ENCODE peak calls at places on chromosomes 13 and 19, in seven cellular contexts. One of them, this sample, is unnamed.

GRCh38 chr13:35356572-35356971 is 119.9 kb downstream of the MAB21L1 start:
- DNase-seq in CD4-positive, alpha-beta T cell: no peak
- DNase-seq in bronchial epithelial cell: no peak
- DNase-seq in AG09319: no peak
- DNase-seq in cardiac muscle cell: peak; percentile 14
- DNase-seq in nephron progenitor cell: no peak
- DNase-seq in progenitor cell of endocrine pancreas: no peak
- DNase-seq in this sample: no peak

GRCh38 chr13:49933511-49933910 is 2.6 kb downstream of the SPRYD7 start:
- DNase-seq in CD4-positive, alpha-beta T cell: no peak
- DNase-seq in bronchial epithelial cell: no peak
- DNase-seq in AG09319: no peak
- DNase-seq in cardiac muscle cell: no peak
- DNase-seq in nephron progenitor cell: no peak
- DNase-seq in progenitor cell of endocrine pancreas: no peak
- DNase-seq in this sample: no peak

GRCh38 chr13:101499406-101499805 is 46.9 kb downstream of the ITGBL1 start:
- DNase-seq in CD4-positive, alpha-beta T cell: no peak
- DNase-seq in bronchial epithelial cell: no peak
- DNase-seq in AG09319: no peak
- DNase-seq in cardiac muscle cell: no peak
- DNase-seq in nephron progenitor cell: no peak
- DNase-seq in progenitor cell of endocrine pancreas: no peak
- DNase-seq in this sample: no peak

GRCh38 chr13:45367358-45367757 is 26.4 kb upstream of the TPT1 start:
- DNase-seq in CD4-positive, alpha-beta T cell: peak; percentile 93
- DNase-seq in bronchial epithelial cell: peak; percentile 99
- DNase-seq in AG09319: peak; percentile 60
- DNase-seq in cardiac muscle cell: peak; percentile 65
- DNase-seq in nephron progenitor cell: no peak
- DNase-seq in progenitor cell of endocrine pancreas: no peak
- DNase-seq in this sample: no peak

GRCh38 chr13:113412440-113412839 is 40.8 kb downstream of the ADPRHL1 start:
- DNase-seq in CD4-positive, alpha-beta T cell: no peak
- DNase-seq in bronchial epithelial cell: no peak
- DNase-seq in AG09319: no peak
- DNase-seq in cardiac muscle cell: no peak
- DNase-seq in nephron progenitor cell: no peak
- DNase-seq in progenitor cell of endocrine pancreas: no peak
- DNase-seq in this sample: no peak

GRCh38 chr13:40158218-40158617 is 502.8 kb downstream of the COG6 start:
- DNase-seq in CD4-positive, alpha-beta T cell: no peak
- DNase-seq in bronchial epithelial cell: peak; percentile 82
- DNase-seq in AG09319: no peak
- DNase-seq in cardiac muscle cell: peak; percentile 67
- DNase-seq in nephron progenitor cell: no peak
- DNase-seq in progenitor cell of endocrine pancreas: no peak
- DNase-seq in this sample: no peak

GRCh38 chr19:5786593-5787551 is 2.3 kb upstream of the PRR22 start:
- DNase-seq in CD4-positive, alpha-beta T cell: no peak
- DNase-seq in bronchial epithelial cell: no peak
- DNase-seq in AG09319: no peak
- DNase-seq in cardiac muscle cell: no peak
- DNase-seq in nephron progenitor cell: no peak
- DNase-seq in progenitor cell of endocrine pancreas: no peak
- DNase-seq in this sample: no peak

GRCh38 chr19:7562646-7563393 is 27.3 kb downstream of the PNPLA6 start:
- DNase-seq in CD4-positive, alpha-beta T cell: no peak
- DNase-seq in bronchial epithelial cell: no peak
- DNase-seq in AG09319: no peak
- DNase-seq in cardiac muscle cell: peak; percentile 12
- DNase-seq in nephron progenitor cell: peak; percentile 68
- DNase-seq in progenitor cell of endocrine pancreas: no peak
- DNase-seq in this sample: no peak

GRCh38 chr19:2491130-2491801 is 15.3 kb downstream of the GADD45B start:
- DNase-seq in CD4-positive, alpha-beta T cell: no peak
- DNase-seq in bronchial epithelial cell: peak; percentile 82
- DNase-seq in AG09319: no peak
- DNase-seq in cardiac muscle cell: peak; percentile 79
- DNase-seq in nephron progenitor cell: no peak
- DNase-seq in progenitor cell of endocrine pancreas: no peak
- DNase-seq in this sample: no peak

GRCh38 chr19:39645800-39646411 is 9.8 kb upstream of the LGALS16 start:
- DNase-seq in CD4-positive, alpha-beta T cell: no peak
- DNase-seq in bronchial epithelial cell: peak; percentile 6
- DNase-seq in AG09319: no peak
- DNase-seq in cardiac muscle cell: peak; percentile 30
- DNase-seq in nephron progenitor cell: peak; percentile 77
- DNase-seq in progenitor cell of endocrine pancreas: peak; percentile 35
- DNase-seq in this sample: no peak

GRCh38 chr19:52991021-52991420 is 22.7 kb upstream of the ERVV-1 start:
- DNase-seq in CD4-positive, alpha-beta T cell: no peak
- DNase-seq in bronchial epithelial cell: no peak
- DNase-seq in AG09319: no peak
- DNase-seq in cardiac muscle cell: peak; percentile 21
- DNase-seq in nephron progenitor cell: no peak
- DNase-seq in progenitor cell of endocrine pancreas: no peak
- DNase-seq in this sample: no peak

GRCh38 chr13:50809133-50810090 is 34.1 kb downstream of the DLEU7 start:
- DNase-seq in CD4-positive, alpha-beta T cell: no peak
- DNase-seq in bronchial epithelial cell: no peak
- DNase-seq in AG09319: peak; percentile 5
- DNase-seq in cardiac muscle cell: no peak
- DNase-seq in nephron progenitor cell: no peak
- DNase-seq in progenitor cell of endocrine pancreas: no peak
- DNase-seq in this sample: no peak

GRCh38 chr13:78067290-78067689 is 148.7 kb upstream of the EDNRB start:
- DNase-seq in CD4-positive, alpha-beta T cell: no peak
- DNase-seq in bronchial epithelial cell: no peak
- DNase-seq in AG09319: no peak
- DNase-seq in cardiac muscle cell: no peak
- DNase-seq in nephron progenitor cell: no peak
- DNase-seq in progenitor cell of endocrine pancreas: no peak
- DNase-seq in this sample: no peak

GRCh38 chr13:27466513-27466912 is 16.1 kb upstream of the MTIF3 start:
- DNase-seq in CD4-positive, alpha-beta T cell: no peak
- DNase-seq in bronchial epithelial cell: no peak
- DNase-seq in AG09319: no peak
- DNase-seq in cardiac muscle cell: no peak
- DNase-seq in nephron progenitor cell: no peak
- DNase-seq in progenitor cell of endocrine pancreas: no peak
- DNase-seq in this sample: no peak

GRCh38 chr13:51396352-51396751 is 56.5 kb downstream of the INTS6 start:
- DNase-seq in CD4-positive, alpha-beta T cell: no peak
- DNase-seq in bronchial epithelial cell: no peak
- DNase-seq in AG09319: no peak
- DNase-seq in cardiac muscle cell: peak; percentile 15
- DNase-seq in nephron progenitor cell: no peak
- DNase-seq in progenitor cell of endocrine pancreas: no peak
- DNase-seq in this sample: no peak

DNA sequence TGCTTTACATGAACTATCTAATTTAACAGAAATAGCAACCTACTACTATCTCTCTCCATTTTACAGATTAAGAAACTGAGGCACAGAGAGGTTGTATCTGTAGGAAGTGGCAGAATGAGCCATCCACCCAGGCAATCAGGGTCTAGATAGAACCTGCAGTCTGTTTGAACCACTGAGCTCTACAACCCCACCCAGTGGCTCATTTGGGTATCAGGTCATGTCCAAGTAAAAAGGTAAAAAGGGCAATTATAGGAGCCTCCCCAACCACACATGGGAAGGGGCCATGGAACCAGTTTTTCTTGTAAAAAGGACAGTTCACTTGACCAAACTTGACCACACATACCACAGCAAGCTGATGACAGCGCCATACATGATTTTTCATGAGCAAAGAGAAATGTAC is 92.9 kb upstream of the SGCG start:
- DNase-seq in CD4-positive, alpha-beta T cell: no peak
- DNase-seq in bronchial epithelial cell: peak; percentile 44
- DNase-seq in AG09319: no peak
- DNase-seq in cardiac muscle cell: peak; percentile 33
- DNase-seq in nephron progenitor cell: peak; percentile 9
- DNase-seq in progenitor cell of endocrine pancreas: no peak
- DNase-seq in this sample: no peak
- TF ChIP-seq CTCF in CD4-positive, alpha-beta T cell: peak; percentile 38
- TF ChIP-seq CTCF in bronchial epithelial cell: peak; percentile 66
- TF ChIP-seq CTCF in AG09319: peak; percentile 52
- TF ChIP-seq CTCF in cardiac muscle cell: peak; percentile 62
- TF ChIP-seq CTCF in nephron progenitor cell: no peak
- TF ChIP-seq CTCF in progenitor cell of endocrine pancreas: peak; percentile 41
- TF ChIP-seq CTCF in this sample: peak; percentile 50

DNA sequence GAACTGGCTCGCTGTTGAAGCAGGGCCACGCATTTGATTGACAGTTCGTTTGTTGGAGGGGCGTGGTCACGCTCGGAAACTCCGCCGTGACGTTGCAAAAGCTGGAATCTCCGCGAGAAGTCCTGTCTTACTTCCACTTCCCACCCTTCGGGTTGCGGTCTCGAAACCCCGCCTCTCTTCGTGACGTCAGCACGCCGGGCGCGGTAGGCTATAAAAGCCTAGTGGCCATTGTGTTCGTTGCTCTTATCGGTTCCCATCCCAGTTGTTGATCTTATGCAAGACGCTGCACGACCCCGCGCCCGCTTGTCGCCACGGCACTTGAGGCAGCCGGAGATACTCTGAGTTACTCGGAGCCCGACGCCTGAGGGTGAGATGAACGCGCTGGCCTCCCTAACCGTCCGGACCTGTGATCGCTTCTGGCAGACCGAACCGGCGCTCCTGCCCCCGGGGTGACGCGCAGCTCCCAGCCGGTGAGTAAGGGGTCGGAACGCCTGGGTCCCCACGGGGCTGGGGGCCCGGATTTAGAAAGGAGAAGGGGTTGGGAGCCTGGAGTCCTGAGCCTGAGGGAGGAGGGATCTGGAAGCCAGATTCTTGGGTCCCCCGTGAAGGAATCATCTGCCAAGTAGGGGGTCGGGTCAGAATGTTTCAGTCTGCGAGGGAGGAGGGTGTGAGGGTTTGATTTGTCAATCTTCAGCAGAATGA is at the start of gene PPP1R15A:
- DNase-seq in CD4-positive, alpha-beta T cell: peak; percentile 96
- DNase-seq in bronchial epithelial cell: peak; percentile 95
- DNase-seq in AG09319: peak; percentile 97
- DNase-seq in cardiac muscle cell: peak; percentile 98
- DNase-seq in nephron progenitor cell: peak; percentile 99
- DNase-seq in progenitor cell of endocrine pancreas: peak; percentile 99
- DNase-seq in this sample: peak; percentile 99
- TF ChIP-seq CTCF in CD4-positive, alpha-beta T cell: no peak
- TF ChIP-seq CTCF in bronchial epithelial cell: no peak
- TF ChIP-seq CTCF in AG09319: no peak
- TF ChIP-seq CTCF in cardiac muscle cell: no peak
- TF ChIP-seq CTCF in nephron progenitor cell: no peak
- TF ChIP-seq CTCF in progenitor cell of endocrine pancreas: no peak
- TF ChIP-seq CTCF in this sample: no peak

GRCh38 chr19:18894254-18895037 is 1.5 kb downstream of the CERS1 start:
- DNase-seq in CD4-positive, alpha-beta T cell: no peak
- DNase-seq in bronchial epithelial cell: no peak
- DNase-seq in AG09319: no peak
- DNase-seq in cardiac muscle cell: peak; percentile 67
- DNase-seq in nephron progenitor cell: peak; percentile 69
- DNase-seq in progenitor cell of endocrine pancreas: no peak
- DNase-seq in this sample: peak; percentile 99

GRCh38 chr19:18893573-18894253 is 2.2 kb downstream of the CERS1 start:
- DNase-seq in CD4-positive, alpha-beta T cell: no peak
- DNase-seq in bronchial epithelial cell: no peak
- DNase-seq in AG09319: no peak
- DNase-seq in cardiac muscle cell: no peak
- DNase-seq in nephron progenitor cell: no peak
- DNase-seq in progenitor cell of endocrine pancreas: no peak
- DNase-seq in this sample: no peak

GRCh38 chr19:18896421-18896841 is 473 bp upstream of the CERS1 start:
- DNase-seq in CD4-positive, alpha-beta T cell: no peak
- DNase-seq in bronchial epithelial cell: no peak
- DNase-seq in AG09319: no peak
- DNase-seq in cardiac muscle cell: no peak
- DNase-seq in nephron progenitor cell: no peak
- DNase-seq in progenitor cell of endocrine pancreas: no peak
- DNase-seq in this sample: no peak

GRCh38 chr19:18895828-18896341 is at the start of gene CERS1:
- DNase-seq in CD4-positive, alpha-beta T cell: no peak
- DNase-seq in bronchial epithelial cell: no peak
- DNase-seq in AG09319: no peak
- DNase-seq in cardiac muscle cell: no peak
- DNase-seq in nephron progenitor cell: peak; percentile 80
- DNase-seq in progenitor cell of endocrine pancreas: no peak
- DNase-seq in this sample: peak; percentile 88

DNA sequence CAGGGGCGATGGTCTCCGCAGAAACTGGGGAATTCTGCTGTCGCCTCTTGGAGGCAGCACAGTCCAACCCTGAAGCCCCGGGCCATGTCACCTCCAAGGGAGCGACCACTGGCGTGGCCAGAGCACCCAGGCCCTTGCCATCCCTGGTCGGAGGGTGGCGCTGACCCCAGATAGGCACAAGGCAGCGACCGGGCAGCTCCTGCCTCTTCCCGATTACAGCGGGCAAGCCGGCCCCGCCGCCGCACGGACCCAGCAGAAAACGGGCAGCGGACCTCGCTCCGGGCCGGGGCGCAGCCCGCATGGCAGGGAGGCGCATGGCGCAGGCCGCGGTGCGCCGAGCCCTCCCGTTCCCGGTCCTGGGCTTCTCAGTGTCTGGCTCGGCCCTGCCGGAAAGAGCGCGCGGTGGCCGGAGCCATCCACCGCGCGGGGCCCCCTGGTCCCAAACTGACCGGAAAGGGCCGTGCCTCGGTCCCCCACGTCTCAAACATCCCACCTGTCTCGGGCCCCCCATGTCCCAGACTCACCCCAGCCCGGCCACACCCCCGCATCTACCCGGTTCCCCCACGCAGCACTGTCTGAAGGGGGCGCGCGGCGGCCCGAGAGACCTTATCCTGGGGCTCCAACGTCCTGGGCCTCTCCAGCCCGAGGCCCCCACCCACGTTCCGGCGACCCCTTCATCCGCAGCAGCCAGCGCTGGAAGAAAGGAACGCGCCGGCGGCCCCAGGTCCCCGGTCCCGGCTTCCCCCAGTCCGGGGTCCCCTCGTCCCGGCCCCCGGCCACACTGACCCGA is 725 bp downstream of the CERS1 start:
- DNase-seq in CD4-positive, alpha-beta T cell: no peak
- DNase-seq in bronchial epithelial cell: no peak
- DNase-seq in AG09319: no peak
- DNase-seq in cardiac muscle cell: peak; percentile 24
- DNase-seq in nephron progenitor cell: peak; percentile 78
- DNase-seq in progenitor cell of endocrine pancreas: peak; percentile 65
- DNase-seq in this sample: peak; percentile 72
- TF ChIP-seq CTCF in CD4-positive, alpha-beta T cell: no peak
- TF ChIP-seq CTCF in bronchial epithelial cell: peak; percentile 29
- TF ChIP-seq CTCF in AG09319: peak; percentile 42
- TF ChIP-seq CTCF in cardiac muscle cell: peak; percentile 35
- TF ChIP-seq CTCF in nephron progenitor cell: peak; percentile 46
- TF ChIP-seq CTCF in progenitor cell of endocrine pancreas: peak; percentile 64
- TF ChIP-seq CTCF in this sample: peak; percentile 40

DNA sequence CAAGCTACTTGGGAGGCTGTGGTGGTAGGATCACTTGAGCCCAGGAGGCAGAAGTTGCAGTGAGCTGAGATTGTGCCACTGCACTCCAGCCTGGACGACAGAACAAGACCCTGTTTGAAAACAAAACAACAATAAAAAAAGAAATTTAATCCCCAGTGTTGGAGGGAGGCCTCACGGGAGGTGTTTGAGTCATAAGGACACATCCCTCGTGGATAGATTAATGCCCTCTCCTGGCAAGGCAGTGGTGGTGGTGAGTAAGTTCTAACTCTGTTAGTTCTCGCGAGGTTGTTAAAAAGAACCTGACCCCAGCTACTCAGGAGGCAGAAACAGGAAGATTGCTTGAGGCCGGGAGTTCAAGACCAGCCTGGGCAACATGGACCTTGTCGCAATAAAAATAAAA is 27.6 kb upstream of the SIN3B start:
- DNase-seq in CD4-positive, alpha-beta T cell: no peak
- DNase-seq in bronchial epithelial cell: peak; percentile 45
- DNase-seq in AG09319: no peak
- DNase-seq in cardiac muscle cell: peak; percentile 47
- DNase-seq in nephron progenitor cell: peak; percentile 11
- DNase-seq in progenitor cell of endocrine pancreas: no peak
- DNase-seq in this sample: no peak
- TF ChIP-seq CTCF in CD4-positive, alpha-beta T cell: no peak
- TF ChIP-seq CTCF in bronchial epithelial cell: peak; percentile 16
- TF ChIP-seq CTCF in AG09319: no peak
- TF ChIP-seq CTCF in cardiac muscle cell: no peak
- TF ChIP-seq CTCF in nephron progenitor cell: no peak
- TF ChIP-seq CTCF in progenitor cell of endocrine pancreas: no peak
- TF ChIP-seq CTCF in this sample: no peak